ENCODE peak calls at places on chromosomes 16 and 17, in seven cellular contexts. U is stomach, H is Peyer's patch, N is heart left ventricle, T is suprapubic skin, A is K562, X is HCT116. L is an unnamed sample.

GRCh38 chr17:79003661-79004411 is 5.7 kb downstream of the CANT1 start:
- DNase-seq in U (no peak), H (no peak), N (no peak), T (peak; percentile 72), A (peak; percentile 7), X (no peak), L (no peak)

GRCh38 chr16:83109736-83110135 is 483.0 kb downstream of the CDH13 start:
- DNase-seq in U (no peak), H (no peak), N (no peak), T (no peak), A (no peak), X (no peak), L (no peak)

GRCh38 chr17:7081341-7082062 is 1.5 kb upstream of the CLEC10A start:
- DNase-seq in U (no peak), H (no peak), N (no peak), T (no peak), A (no peak), X (no peak), L (no peak)

GRCh38 chr17:27290916-27291598 is 2.9 kb upstream of the WSB1 start:
- DNase-seq in U (no peak), H (no peak), N (no peak), T (no peak), A (no peak), X (no peak), L (no peak)

GRCh38 chr16:28175715-28176114 is 36.0 kb downstream of the XPO6 start:
- DNase-seq in U (no peak), H (no peak), N (no peak), T (no peak), A (no peak), X (no peak), L (no peak)

GRCh38 chr16:4414187-4414909 is 2.0 kb downstream of the CORO7 start:
- DNase-seq in U (peak; percentile 48), H (no peak), N (no peak), T (no peak), A (peak; percentile 8), X (no peak), L (no peak)

GRCh38 chr17:62847426-62847825 is 39.3 kb upstream of the MARCHF10 start:
- DNase-seq in U (no peak), H (no peak), N (no peak), T (no peak), A (no peak), X (no peak), L (no peak)

GRCh38 chr16:64910351-64910750 is 211.5 kb downstream of the CDH11 start:
- DNase-seq in U (no peak), H (no peak), N (peak; percentile 75), T (no peak), A (no peak), X (no peak), L (peak; percentile 14)

GRCh38 chr16:64695684-64696083 is 426.2 kb downstream of the CDH11 start:
- DNase-seq in U (no peak), H (no peak), N (no peak), T (no peak), A (no peak), X (no peak), L (no peak)

GRCh38 chr17:6046431-6046830 is 23.7 kb upstream of the WSCD1 start:
- DNase-seq in U (no peak), H (no peak), N (no peak), T (no peak), A (no peak), X (no peak), L (no peak)

GRCh38 chr16:4860727-4861342 is 13.6 kb downstream of the UBN1 start:
- DNase-seq in U (no peak), H (no peak), N (no peak), T (peak; percentile 74), A (no peak), X (no peak), L (no peak)

GRCh38 chr17:62792122-62792800 is 15.9 kb downstream of the MARCHF10 start:
- DNase-seq in U (no peak), H (no peak), N (no peak), T (no peak), A (no peak), X (peak; percentile 61), L (no peak)

GRCh38 chr16:46745594-46745993 is 2.5 kb downstream of the MYLK3 start:
- DNase-seq in U (no peak), H (no peak), N (no peak), T (peak; percentile 15), A (no peak), X (no peak), L (no peak)

GRCh38 chr17:41026668-41027471 is at the start of gene KRTAP1-5:
- DNase-seq in U (no peak), H (no peak), N (no peak), T (no peak), A (no peak), X (no peak), L (no peak)

DNA sequence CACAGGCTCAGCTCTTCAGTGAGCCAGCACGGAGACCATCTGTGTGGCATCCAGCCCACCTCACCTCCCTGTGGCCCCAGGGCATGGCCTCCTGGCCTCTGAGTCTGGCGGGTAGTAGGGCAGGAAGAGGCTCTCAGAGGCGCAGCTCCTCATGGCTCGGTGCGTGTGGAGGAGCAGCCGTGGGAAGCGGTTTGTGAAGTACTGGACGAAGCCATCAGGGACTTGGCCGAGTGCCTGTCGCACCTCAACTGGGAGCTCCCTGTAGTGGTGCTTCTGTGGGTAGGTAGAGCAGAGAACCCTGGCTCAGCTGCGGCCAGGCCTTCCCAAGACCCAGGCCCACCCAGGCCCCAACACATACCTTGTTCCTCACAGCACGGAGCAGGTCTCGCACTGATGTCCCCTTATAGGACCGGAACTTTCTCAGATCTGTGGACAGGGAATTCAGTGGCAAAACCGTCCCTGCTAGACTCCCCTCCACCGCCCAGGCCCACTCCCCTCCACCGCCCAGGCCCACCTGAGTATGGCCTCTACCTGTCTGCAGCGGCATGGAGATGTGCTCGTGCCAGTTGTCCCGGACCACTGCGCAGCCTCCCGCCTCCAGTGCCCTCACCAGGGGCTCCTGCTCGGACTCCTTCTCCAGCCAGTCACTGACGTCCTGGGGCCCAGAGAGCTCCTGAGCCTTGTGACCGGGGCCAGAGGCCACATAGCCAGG is 12.2 kb downstream of the PLK1 start:
- DNase-seq in U (no peak), H (peak; percentile 47), N (no peak), T (no peak), A (no peak), X (no peak), L (no peak)
- TF ChIP-seq POLR2A in U (no peak), H (no peak), N (no peak), T (no peak), A (peak; percentile 62), X (no peak), L (no peak)

GRCh38 chr17:57810740-57811632 is 38.9 kb downstream of the MRPS23 start:
- DNase-seq in U (no peak), H (no peak), N (peak; percentile 75), T (no peak), A (no peak), X (no peak), L (peak; percentile 24)
- H3K27me3 ChIP-seq in U (no peaks in the 10 kb centered on the region), H (no peaks in the 10 kb centered on the region), N (no peaks in the 10 kb centered on the region), T (peaks cover 2% of the 10 kb centered on the region), A (peaks cover 57% of the 10 kb centered on the region), X (peaks cover 18% of the 10 kb centered on the region), L (no peaks in the 10 kb centered on the region)

GRCh38 chr17:34255381-34255732 is 272 bp downstream of the CCL2 start:
- DNase-seq in U (no peak), H (no peak), N (no peak), T (no peak), A (no peak), X (no peak), L (no peak)
- TF ChIP-seq POLR2A in U (no peak), H (no peak), N (no peak), T (no peak), A (no peak), X (no peak), L (no peak)

GRCh38 chr17:35493040-35493439 is 44.4 kb downstream of the SLFN12L start:
- DNase-seq in U (no peak), H (no peak), N (no peak), T (no peak), A (no peak), X (no peak), L (no peak)
- H3K27me3 ChIP-seq in U (peaks cover 13% of the 10 kb centered on the region), H (peaks cover 30% of the 10 kb centered on the region), N (peaks cover 73% of the 10 kb centered on the region), T (peaks cover 99% of the 10 kb centered on the region), A (peaks cover 61% of the 10 kb centered on the region), X (peaks cover 34% of the 10 kb centered on the region), L (peaks cover 6% of the 10 kb centered on the region)

L was measured in tibial nerve.